ENCODE peak calls at places on chromosome 16, in seven cellular contexts. W, R, D, Z, F, H and G are unnamed samples.

GRCh38 chr16:19833176-19833575 is 51.5 kb downstream of the GPRC5B start:
- DNase-seq in W (no peak), H (no peak), Z (no peak), R (no peak), D (no peak), F (no peak), G (no peak)

GRCh38 chr16:67441289-67441753 is 10.4 kb downstream of the HSD11B2 start:
- DNase-seq in Z (no peak), D (no peak), W (peak; percentile 79), R (no peak), H (peak; percentile 90), F (no peak), G (no peak)

GRCh38 chr16:19479302-19479721 is 42.6 kb downstream of the GDE1 start:
- DNase-seq in F (no peak), Z (no peak), W (no peak), R (no peak), H (no peak), D (no peak), G (no peak)

GRCh38 chr16:28058839-28059589 is 4.5 kb downstream of the GSG1L start:
- DNase-seq in D (no peak), F (no peak), H (no peak), W (no peak), Z (no peak), R (no peak), G (no peak)

GRCh38 chr16:88651276-88651988 is 579 bp upstream of the CYBA start:
- DNase-seq in H (no peak), F (peak; percentile 86), Z (no peak), R (peak; percentile 41), W (peak; percentile 85), D (peak; percentile 65), G (no peak)

GRCh38 chr16:48087639-48088038 is 68.2 kb downstream of the ABCC12 start:
- DNase-seq in R (no peak), Z (no peak), D (no peak), F (no peak), W (no peak), H (no peak), G (no peak)

GRCh38 chr16:84369938-84370627 is 1.7 kb downstream of the ATP2C2 start:
- DNase-seq in F (no peak), D (no peak), H (no peak), W (peak; percentile 76), Z (no peak), R (no peak), G (no peak)

GRCh38 chr16:52573365-52574104 is 26.6 kb upstream of the TOX3 start:
- DNase-seq in D (no peak), W (peak; percentile 78), F (no peak), Z (peak; percentile 41), H (no peak), R (no peak), G (no peak)

GRCh38 chr16:65410801-65411200 is 288.9 kb upstream of the CDH11 start:
- DNase-seq in R (no peak), D (no peak), Z (no peak), H (no peak), W (no peak), F (no peak), G (no peak)

GRCh38 chr16:3459401-3460090 is 16.1 kb downstream of the NAA60 start:
- DNase-seq in H (no peak), D (peak; percentile 12), Z (no peak), W (no peak), F (peak; percentile 6), R (no peak), G (no peak)